ENCODE peak calls at places on chromosomes 4 and X, in nine cellular contexts. T, L, I, Y, B, N, W, G and X are unnamed samples. For H3K4me1, the result is how much of the 10 kb centered on the place peaks cover.

GRCh38 chrX:38172596-38172995 is 48.1 kb downstream of the SRPX start:
- DNase-seq in I (no peak), N (no peak), W (no peak), B (no peak), G (no peak), T (no peak), L (no peak), Y (no peak), X (no peak)

GRCh38 chr4:56786955-56787354 is 34.5 kb downstream of the SPINK2 start:
- DNase-seq in B (peak), N (no peak), W (no peak), T (no peak), G (no peak), I (peak), Y (peak), L (peak), X (peak)

GRCh38 chr4:18540349-18540748 is 518.8 kb upstream of the LCORL start:
- DNase-seq in N (no peak), G (no peak), W (no peak), Y (no peak), T (no peak), I (no peak), B (no peak), L (no peak), X (no peak)

GRCh38 chr4:48832571-48832970 is 1.7 kb downstream of the OCIAD1 start:
- DNase-seq in Y (no peak), G (no peak), T (no peak), B (no peak), N (no peak), I (no peak), L (no peak), W (no peak), X (no peak)

GRCh38 chr4:20341121-20341758 is 89.5 kb downstream of the SLIT2 start:
- DNase-seq in B (no peak), G (no peak), W (no peak), Y (no peak), T (no peak), N (no peak), I (no peak), L (no peak), X (no peak)

GRCh38 chr4:121484633-121485032 is 103.8 kb upstream of the QRFPR start:
- DNase-seq in Y (no peak), L (peak), W (no peak), N (no peak), T (peak), B (peak), I (no peak), G (no peak), X (no peak)

GRCh38 chr4:159019356-159019755 is 83.5 kb upstream of the RAPGEF2 start:
- DNase-seq in G (no peak), T (no peak), L (no peak), N (no peak), Y (no peak), W (no peak), I (no peak), B (no peak), X (no peak)

GRCh38 chrX:107596651-107597050 is 31.7 kb upstream of the PRPS1 start:
- DNase-seq in B (no peak), I (no peak), L (no peak), W (no peak), T (no peak), Y (no peak), G (no peak), N (no peak), X (no peak)

GRCh38 chr4:18914182-18914581 is 892.6 kb upstream of the LCORL start:
- DNase-seq in T (no peak), G (no peak), Y (no peak), L (no peak), N (no peak), I (no peak), W (no peak), B (no peak), X (no peak)

GRCh38 chr4:57405359-57405758 is 295.2 kb upstream of the IGFBP7 start:
- DNase-seq in W (no peak), B (no peak), T (no peak), N (no peak), Y (no peak), G (no peak), L (no peak), I (no peak), X (no peak)

GRCh38 chr4:3852309-3852708 is 86.1 kb downstream of the ADRA2C start:
- DNase-seq in Y (no peak), I (no peak), L (no peak), G (no peak), N (no peak), T (no peak), B (no peak), W (no peak), X (no peak)

GRCh38 chr4:41154814-41155177 is 59.5 kb downstream of the APBB2 start:
- DNase-seq in I (no peak), L (no peak), T (no peak), W (no peak), Y (no peak), N (no peak), G (no peak), B (no peak), X (no peak)

GRCh38 chr4:133921280-133922195 is 280.1 kb downstream of the PABPC4L start:
- DNase-seq in W (no peak), G (no peak), N (no peak), T (no peak), Y (no peak), B (no peak), I (no peak), L (no peak), X (no peak)

GRCh38 chrX:102720237-102721168 is at the start of gene GPRASP3:
- DNase-seq in N (peak), Y (peak), L (peak), G (peak), I (peak), T (peak), W (peak), B (peak), X (peak)

GRCh38 chr4:27178066-27178465 is 317.4 kb downstream of the STIM2 start:
- DNase-seq in W (no peak), G (no peak), B (peak), I (no peak), L (no peak), N (no peak), Y (peak), T (no peak), X (no peak)

GRCh38 chrX:143571521-143571920 is 54.2 kb upstream of the SPANXN3 start:
- DNase-seq in B (no peak), W (no peak), N (no peak), I (no peak), T (no peak), L (no peak), G (no peak), Y (no peak), X (no peak)

GRCh38 chr4:8315343-8316250 is 46.0 kb downstream of the HTRA3 start:
- DNase-seq in Y (peak), N (peak), I (no peak), L (peak), T (peak), B (peak), W (no peak), G (peak), X (peak)

GRCh38 chrX:150688911-150689451 is 4.2 kb upstream of the MTMR1 start:
- DNase-seq in B (no peak), N (no peak), G (no peak), Y (no peak), L (no peak), T (no peak), I (no peak), W (no peak), X (no peak)

GRCh38 chr4:31518796-31519250 is 798.7 kb downstream of the PCDH7 start:
- DNase-seq in T (no peak), L (no peak), G (no peak), B (no peak), W (no peak), N (no peak), Y (no peak), I (no peak), X (no peak)

GRCh38 chr4:102823464-102823863 is 3.9 kb downstream of the UBE2D3 start:
- DNase-seq in G (no peak), W (no peak), T (no peak), Y (no peak), B (no peak), N (no peak), I (no peak), L (no peak), X (no peak)
- H3K4me3 ChIP-seq in G (peak), W (peak), T (peak), Y (peak), B (no peak), N (peak), I (peak), L (no peak), X (peak)

GRCh38 chr4:146243141-146243882 is 29.0 kb downstream of the REELD1 start:
- DNase-seq in N (peak), B (no peak), W (peak), I (peak), G (no peak), L (peak), T (no peak), Y (peak), X (no peak)

GRCh38 chr4:146244496-146244895 is 30.2 kb downstream of the REELD1 start:
- DNase-seq in G (no peak), T (no peak), Y (no peak), B (no peak), I (no peak), L (no peak), W (no peak), N (no peak), X (no peak)

GRCh38 chr4:146245246-146245645 is 30.9 kb downstream of the REELD1 start:
- DNase-seq in Y (no peak), L (no peak), I (no peak), T (no peak), W (no peak), N (peak), B (peak), G (no peak), X (no peak)

GRCh38 chr4:146245899-146246298 is 31.6 kb downstream of the REELD1 start:
- DNase-seq in L (no peak), N (peak), B (no peak), I (no peak), T (no peak), Y (no peak), W (no peak), G (no peak), X (no peak)

DNA sequence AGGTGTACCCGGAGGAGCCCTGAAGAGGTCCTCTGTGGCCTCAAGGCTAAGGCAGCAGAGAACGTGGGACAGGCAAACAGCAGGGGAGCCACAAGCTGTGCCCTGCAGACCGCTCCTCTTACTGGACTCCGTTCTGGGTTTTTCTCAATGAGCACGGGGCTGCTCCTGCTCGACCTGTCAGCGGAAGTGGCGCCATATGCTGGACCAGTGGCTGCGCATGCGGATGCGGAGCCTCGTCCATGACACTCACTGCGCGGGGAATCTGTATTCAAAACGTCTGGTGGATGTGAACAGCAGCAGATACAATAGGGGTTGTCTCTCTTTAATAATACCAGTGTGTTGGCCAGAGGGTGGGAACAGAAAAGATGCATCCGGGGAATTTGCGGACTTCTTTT is 29.5 kb downstream of the REELD1 start:
- DNase-seq in L (peak), G (no peak), N (no peak), T (no peak), Y (no peak), W (no peak), I (no peak), B (no peak), X (no peak)
- H3K4me1 ChIP-seq in L (under half), G (under half), N (under half), T (under half), Y (under half), W (under half), I (under half), B (under half), X (under half)

GRCh38 chrX:7083468-7084396 is 63.8 kb upstream of the STS start:
- DNase-seq in L (no peak), Y (no peak), G (no peak), I (no peak), W (peak), B (peak), N (no peak), T (no peak), X (no peak)
- H3K4me3 ChIP-seq in L (no peak), Y (no peak), G (no peak), I (no peak), W (no peak), B (no peak), N (no peak), T (no peak), X (no peak)

GRCh38 chr4:10619855-10620254 is 64.7 kb downstream of the CLNK start:
- DNase-seq in T (no peak), L (no peak), Y (no peak), I (no peak), B (no peak), N (no peak), W (no peak), G (no peak), X (no peak)

GRCh38 chr4:10620935-10621488 is 63.6 kb downstream of the CLNK start:
- DNase-seq in W (no peak), B (no peak), N (no peak), Y (no peak), L (peak), T (no peak), G (no peak), I (no peak), X (no peak)

GRCh38 chr4:10623241-10623640 is 61.3 kb downstream of the CLNK start:
- DNase-seq in B (no peak), G (no peak), L (no peak), W (no peak), Y (no peak), I (no peak), N (no peak), T (no peak), X (no peak)

GRCh38 chr4:10622728-10623127 is 61.8 kb downstream of the CLNK start:
- DNase-seq in L (no peak), W (no peak), N (no peak), I (no peak), B (peak), G (no peak), Y (no peak), T (no peak), X (no peak)

GRCh38 chr4:10619220-10619619 is 65.3 kb downstream of the CLNK start:
- DNase-seq in T (no peak), I (no peak), W (no peak), G (no peak), N (no peak), B (peak), L (no peak), Y (no peak), X (no peak)
- H3K4me1 ChIP-seq in T (under half), I (under half), W (under half), G (under half), N (under half), B (under half), L (under half), Y (under half), X (under half)

GRCh38 chrX:48538641-48539344 is 721 bp upstream of the TBC1D25 start:
- DNase-seq in B (no peak), T (no peak), L (no peak), W (no peak), G (no peak), N (no peak), Y (peak), I (no peak), X (no peak)
- H3K4me3 ChIP-seq in B (no peak), T (peak), L (peak), W (no peak), G (peak), N (no peak), Y (peak), I (peak), X (peak)